ENCODE peak calls at places on chromosomes 12 and 14, in four cellular contexts. S is K562, A is HCT116, T is GM12878. D is an unnamed sample.

GRCh38 chr12:87995581-87996178 is 33.5 kb downstream of the C12orf50 start:
- DNase-seq in A (peak; percentile 77), S (peak; percentile 37), T (no peak), D (peak; percentile 54)

GRCh38 chr12:107670999-107671643 is 14.5 kb upstream of the PWP1 start:
- DNase-seq in A (peak; percentile 19), T (no peak), S (peak; percentile 59), D (no peak)

GRCh38 chr12:55937956-55938355 is 7.0 kb downstream of the DGKA start:
- DNase-seq in A (no peak), T (no peak), S (no peak), D (no peak)

GRCh38 chr14:70622111-70622712 is 19.5 kb upstream of the TTC9 start:
- DNase-seq in S (no peak), A (peak; percentile 53), T (no peak), D (no peak)

GRCh38 chr12:80720516-80720915 is 3.8 kb downstream of the MYF5 start:
- DNase-seq in S (no peak), T (no peak), A (no peak), D (no peak)

GRCh38 chr12:104695453-104696148 is 238.9 kb downstream of the CHST11 start:
- DNase-seq in S (no peak), A (no peak), T (peak; percentile 73), D (no peak)

GRCh38 chr12:45582536-45582935 is 147.0 kb upstream of the ARID2 start:
- DNase-seq in A (no peak), T (no peak), S (no peak), D (no peak)

GRCh38 chr14:100540926-100541620 is 46.1 kb downstream of the BEGAIN start:
- DNase-seq in S (no peak), A (no peak), T (no peak), D (no peak)

GRCh38 chr12:12387521-12387920 is 30.6 kb downstream of the BORCS5 start:
- DNase-seq in S (no peak), A (no peak), T (no peak), D (no peak)

GRCh38 chr12:12518919-12519318 is 43.7 kb downstream of the DUSP16 start:
- DNase-seq in S (no peak), T (no peak), A (no peak), D (no peak)

GRCh38 chr12:131755305-131756113 is 44.6 kb downstream of the SFSWAP start:
- DNase-seq in S (peak; percentile 46), T (no peak), A (peak; percentile 47), D (no peak)

GRCh38 chr12:6391013-6391412 is 7.1 kb downstream of the LTBR start:
- DNase-seq in S (no peak), A (no peak), T (no peak), D (no peak)

GRCh38 chr12:68521321-68521839 is 89.3 kb upstream of the RAP1B start:
- DNase-seq in A (no peak), T (no peak), S (no peak), D (no peak)

GRCh38 chr14:35303149-35303548 is 11.0 kb downstream of the PSMA6 start:
- DNase-seq in T (no peak), A (no peak), S (no peak), D (no peak)

GRCh38 chr12:1234073-1234472 is 243.1 kb downstream of the ERC1 start:
- DNase-seq in T (no peak), S (no peak), A (no peak), D (no peak)

GRCh38 chr12:123997908-123998307 is 24.9 kb downstream of the ZNF664 start:
- DNase-seq in T (no peak), S (no peak), A (no peak), D (no peak)

GRCh38 chr12:123995023-123995422 is 22.0 kb downstream of the ZNF664 start:
- DNase-seq in T (no peak), S (no peak), A (no peak), D (no peak)

GRCh38 chr12:123997033-123997822 is 24.2 kb downstream of the ZNF664 start:
- DNase-seq in A (no peak), S (no peak), T (no peak), D (no peak)

GRCh38 chr12:123998344-123998941 is 25.4 kb downstream of the ZNF664 start:
- DNase-seq in T (no peak), S (peak; percentile 68), A (no peak), D (no peak)

DNA sequence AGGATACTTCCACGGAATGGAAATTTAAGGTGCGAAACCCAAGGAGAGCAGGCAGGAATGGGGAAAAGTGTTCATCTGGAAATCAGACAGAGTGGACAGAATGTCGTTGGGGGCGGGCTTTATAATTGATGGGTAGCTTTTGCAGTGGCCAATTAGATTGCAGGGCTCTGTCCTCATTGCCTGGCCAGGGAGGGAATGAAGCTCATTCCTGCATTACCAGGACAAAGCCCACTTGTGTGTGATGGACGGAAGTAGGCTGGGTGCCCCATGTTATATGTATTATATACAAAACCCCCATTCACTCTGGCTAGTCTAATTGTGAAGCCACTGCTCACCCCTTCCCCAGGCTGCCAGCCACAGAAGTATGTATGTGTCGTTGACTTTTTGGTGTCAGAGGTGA is 23.6 kb downstream of the ZNF664 start:
- DNase-seq in S (no peak), A (no peak), T (no peak), D (no peak)
- TF ChIP-seq SIN3A in S (no peak), A (no peak), T (no peak), D (no peak)

GRCh38 chr14:95681153-95681552 is 5.1 kb upstream of the TCL1B start:
- DNase-seq in A (no peak), S (no peak), T (no peak), D (no peak)
- TF ChIP-seq SIN3A in A (no peak), S (no peak), T (no peak), D (no peak)

GRCh38 chr12:76697849-76698248 is 66.1 kb upstream of the ZDHHC17 start:
- DNase-seq in T (no peak), S (no peak), A (no peak), D (no peak)
- TF ChIP-seq SIN3A in T (no peak), S (no peak), A (no peak), D (no peak)

DNA sequence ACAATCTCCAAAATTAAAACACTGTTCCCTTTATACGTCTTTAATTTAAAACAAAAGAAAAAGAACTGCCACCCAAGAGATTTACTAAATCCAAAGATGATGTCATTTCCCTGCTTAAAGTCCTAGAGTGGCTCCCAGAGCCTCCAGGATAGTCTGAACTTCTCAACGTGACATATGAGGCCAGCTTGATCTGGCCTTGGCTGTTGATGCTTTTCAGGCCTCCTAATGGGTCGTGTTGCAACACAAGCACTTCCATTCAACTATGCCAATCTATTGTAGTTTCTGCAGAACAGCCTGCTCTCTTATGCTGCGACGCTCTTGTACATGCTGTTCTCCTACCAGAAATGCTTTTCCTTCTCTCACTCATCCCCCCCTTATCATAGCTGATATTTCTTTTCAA is 35.7 kb downstream of the LGR5 start:
- DNase-seq in S (no peak), A (no peak), T (no peak), D (no peak)
- TF ChIP-seq SIN3A in S (no peak), A (no peak), T (no peak), D (no peak)

GRCh38 chr12:121989951-121990647 is 31.6 kb upstream of the BCL7A start:
- DNase-seq in T (no peak), S (no peak), A (no peak), D (no peak)

GRCh38 chr12:121990692-121991603 is 30.7 kb upstream of the BCL7A start:
- DNase-seq in T (peak; percentile 86), S (no peak), A (no peak), D (no peak)

GRCh38 chr12:121989266-121989950 is 32.3 kb upstream of the BCL7A start:
- DNase-seq in S (no peak), A (no peak), T (no peak), D (no peak)

GRCh38 chr12:121996050-121996944 is 25.4 kb upstream of the BCL7A start:
- DNase-seq in S (no peak), T (no peak), A (no peak), D (no peak)

DNA sequence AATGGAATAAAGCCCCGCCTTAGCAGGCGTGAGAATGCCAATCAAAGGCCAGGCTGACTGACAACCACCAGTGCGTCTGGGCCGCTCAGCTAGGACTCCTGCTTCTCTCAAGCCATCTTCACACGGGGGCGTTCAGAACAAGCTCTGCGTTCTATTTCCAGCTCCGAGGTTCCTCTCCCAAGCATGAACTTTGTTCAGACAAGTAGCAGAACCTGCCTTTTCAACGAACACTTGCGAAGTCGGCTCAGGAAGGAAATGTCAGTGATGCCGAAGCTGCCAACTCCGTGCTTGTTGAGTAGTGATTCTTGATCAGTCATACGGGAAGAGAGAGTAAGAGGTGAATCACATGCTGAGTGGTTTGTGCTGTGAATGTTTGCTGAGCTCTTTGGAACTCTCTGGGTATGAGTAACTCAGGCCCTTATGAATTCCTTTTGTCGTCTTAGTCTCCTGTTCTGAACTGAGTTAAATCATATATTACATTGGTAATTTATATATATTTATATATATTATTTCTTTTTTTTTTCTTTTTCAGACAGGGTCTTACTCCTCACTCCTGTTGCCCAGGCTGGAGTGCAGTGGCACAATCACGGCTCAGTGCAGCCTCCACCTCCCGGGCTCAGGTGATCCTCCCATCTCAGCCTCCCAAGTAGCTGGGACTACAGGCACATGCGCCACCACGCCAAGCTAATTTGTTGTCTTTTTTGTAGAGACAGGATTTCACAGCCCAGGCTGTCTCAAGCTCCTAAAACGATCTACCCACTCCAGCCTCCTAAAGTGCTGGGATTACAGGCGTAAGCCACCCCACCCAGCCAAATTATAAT is 29.4 kb upstream of the BCL7A start:
- DNase-seq in T (peak; percentile 96), S (no peak), A (no peak), D (peak; percentile 85)
- TF ChIP-seq SIN3A in T (no peak), S (no peak), A (no peak), D (no peak)

GRCh38 chr12:96364092-96364700 is 36.0 kb downstream of the CDK17 start:
- DNase-seq in A (no peak), T (no peak), S (no peak), D (no peak)

GRCh38 chr12:96368233-96368632 is 32.0 kb downstream of the CDK17 start:
- DNase-seq in T (no peak), S (no peak), A (no peak), D (no peak)

GRCh38 chr12:96368687-96369086 is 31.6 kb downstream of the CDK17 start:
- DNase-seq in T (no peak), S (no peak), A (no peak), D (no peak)

GRCh38 chr12:96365604-96366230 is 34.5 kb downstream of the CDK17 start:
- DNase-seq in A (no peak), S (no peak), T (no peak), D (no peak)

GRCh38 chr12:96366255-96366654 is 34.0 kb downstream of the CDK17 start:
- DNase-seq in A (no peak), S (no peak), T (no peak), D (no peak)
- TF ChIP-seq SIN3A in A (no peak), S (no peak), T (no peak), D (no peak)

D was measured in Panc1.